ENCODE peak calls at places on chromosomes 1 and 21, in six cellular contexts. Z is stimulated activated CD8-positive, alpha-beta memory T cell treated with anti-CD3 and anti-CD28 coated beads, Interleukin-15, amount 100 ng/mL, for 4 hours; Y is neural progenitor cell; E is A549; C is cardiac fibroblast; K is stimulated activated CD4-positive, alpha-beta T cell treated with anti-CD3 and anti-CD28 coated beads, Interleukin-2, amount 100 ng/mL, for 24 hours. W is an unnamed sample.

GRCh38 chr1:154698320-154699096 is 90.5 kb upstream of the ADAR start:
- DNase-seq in Z (no peak), Y (peak; percentile 22), E (no peak), C (no peak), K (no peak), W (no peak)

GRCh38 chr1:180003026-180003695 is 48.6 kb downstream of the CEP350 start:
- DNase-seq in Z (no peak), Y (no peak), E (no peak), C (no peak), K (no peak), W (no peak)

GRCh38 chr1:221869759-221870158 is 127.9 kb upstream of the DUSP10 start:
- DNase-seq in Z (no peak), Y (no peak), E (no peak), C (no peak), K (no peak), W (no peak)

GRCh38 chr21:15171546-15171945 is 106.7 kb upstream of the NRIP1 start:
- DNase-seq in Z (no peak), Y (no peak), E (no peak), C (no peak), K (no peak), W (no peak)

GRCh38 chr1:204513117-204513716 is 3.0 kb upstream of the MDM4 start:
- DNase-seq in Z (no peak), Y (no peak), E (no peak), C (no peak), K (peak; percentile 33), W (no peak)

GRCh38 chr1:156458181-156458503 is 42.4 kb downstream of the MEF2D start:
- DNase-seq in Z (no peak), Y (no peak), E (no peak), C (no peak), K (no peak), W (no peak)

GRCh38 chr1:43982241-43982640 is 3.2 kb downstream of the B4GALT2 start:
- DNase-seq in Z (no peak), Y (no peak), E (no peak), C (no peak), K (no peak), W (no peak)

GRCh38 chr1:234871039-234871709 is 257.5 kb downstream of the TOMM20 start:
- DNase-seq in Z (no peak), Y (no peak), E (no peak), C (no peak), K (no peak), W (no peak)

GRCh38 chr21:44920694-44921604 is at the start of gene ITGB2:
- DNase-seq in Z (no peak), Y (no peak), E (no peak), C (no peak), K (peak; percentile 77), W (no peak)

GRCh38 chr1:96837817-96838216 is 116.2 kb downstream of the PTBP2 start:
- DNase-seq in Z (no peak), Y (no peak), E (no peak), C (no peak), K (no peak), W (no peak)

GRCh38 chr1:6624712-6625578 is at the start of gene THAP3:
- DNase-seq in Z (peak; percentile 76), Y (peak; percentile 94), E (peak; percentile 79), C (peak; percentile 92), K (peak; percentile 90), W (peak; percentile 92)

GRCh38 chr1:18854331-18855025 is 5.0 kb downstream of the TAS1R2 start:
- DNase-seq in Z (no peak), Y (no peak), E (no peak), C (no peak), K (no peak), W (no peak)

GRCh38 chr1:7621334-7622219 is 149.5 kb upstream of the VAMP3 start:
- DNase-seq in Z (no peak), Y (no peak), E (no peak), C (peak; percentile 18), K (no peak), W (no peak)

GRCh38 chr1:24369199-24369598 is 44.4 kb downstream of the STPG1 start:
- DNase-seq in Z (no peak), Y (no peak), E (no peak), C (no peak), K (no peak), W (no peak)

GRCh38 chr1:167518331-167518700 is at the start of gene CD247:
- DNase-seq in Z (peak; percentile 51), Y (no peak), E (no peak), C (no peak), K (peak; percentile 68), W (no peak)

GRCh38 chr1:117653195-117653594 is 47.3 kb downstream of the TENT5C start:
- DNase-seq in Z (no peak), Y (no peak), E (no peak), C (no peak), K (no peak), W (no peak)

GRCh38 chr1:27203946-27204345 is 30.5 kb upstream of the WDTC1 start:
- DNase-seq in Z (no peak), Y (no peak), E (no peak), C (peak; percentile 5), K (no peak), W (no peak)

GRCh38 chr21:23986987-23987386 is 1620.3 kb downstream of the MRPL39 start:
- DNase-seq in Z (no peak), Y (no peak), E (no peak), C (no peak), K (no peak), W (no peak)

GRCh38 chr21:40047993-40048730 is 180.9 kb downstream of the PCP4 start:
- DNase-seq in Z (no peak), Y (no peak), E (no peak), C (no peak), K (no peak), W (no peak)

GRCh38 chr21:34881421-34881820 is 167.7 kb downstream of the RUNX1 start:
- DNase-seq in Z (no peak), Y (no peak), E (no peak), C (peak; percentile 50), K (no peak), W (no peak)